ENCODE peak calls at places on chromosomes 3 and 15, in four cellular contexts. M, V, A and E are unnamed samples.

GRCh38 chr3:143443851-143444331 is 324.3 kb downstream of the CHST2 start:
- DNase-seq in M (peak), V (no peak), A (no peak), E (no peak)

GRCh38 chr3:40617084-40617483 is 92.3 kb downstream of the ZNF621 start:
- DNase-seq in M (no peak), V (no peak), A (no peak), E (no peak)

GRCh38 chr3:155232605-155233004 is 60.9 kb downstream of the STRIT1 start:
- DNase-seq in V (no peak), A (no peak), M (peak), E (no peak)

GRCh38 chr15:78408961-78409360 is 29.1 kb upstream of the IREB2 start:
- DNase-seq in V (no peak), A (no peak), M (no peak), E (no peak)

GRCh38 chr15:64842099-64842940 is 605 bp downstream of the PLEKHO2 start:
- DNase-seq in A (no peak), M (peak), V (no peak), E (no peak)

GRCh38 chr15:64246364-64247189 is 83.8 kb upstream of the PPIB start:
- DNase-seq in A (no peak), M (no peak), V (no peak), E (no peak)

GRCh38 chr15:71448688-71449114 is 333.4 kb downstream of the THSD4 start:
- DNase-seq in M (no peak), A (no peak), V (no peak), E (no peak)

GRCh38 chr3:69250014-69250413 is 127.6 kb upstream of the LMOD3 start:
- DNase-seq in M (no peak), V (peak), A (peak), E (peak)

GRCh38 chr3:139202226-139202958 is 141.4 kb upstream of the MRPS22 start:
- DNase-seq in M (peak), A (no peak), V (no peak), E (no peak)